ENCODE peak calls at places on chromosomes 5 and 9, in six cellular contexts. U is CD4-positive, alpha-beta T cell; T is mucosa of descending colon; R is lung; F is left cardiac atrium; H is lower lobe of right lung. A is an unnamed sample.

GRCh38 chr5:146646441-146646840 is 130.5 kb upstream of the GPR151 start:
- ATAC-seq in U (no peak), T (no peak), R (no peak), F (no peak), H (no peak), A (no peak)

GRCh38 chr5:179393078-179393477 is 47.8 kb upstream of the ADAMTS2 start:
- ATAC-seq in U (no peak), T (no peak), R (no peak), F (no peak), H (no peak), A (peak)

GRCh38 chr9:136629879-136630661 is 32.6 kb upstream of the EGFL7 start:
- ATAC-seq in U (peak), T (peak), R (no peak), F (peak), H (peak), A (peak)

GRCh38 chr5:143456952-143457547 is 53.6 kb upstream of the NR3C1 start:
- ATAC-seq in U (no peak), T (no peak), R (peak), F (no peak), H (peak), A (no peak)

GRCh38 chr5:57327934-57328333 is 154.1 kb downstream of the GPBP1 start:
- ATAC-seq in U (no peak), T (peak), R (no peak), F (no peak), H (no peak), A (peak)

GRCh38 chr5:10278658-10279279 is 28.7 kb downstream of the CCT5 start:
- ATAC-seq in U (no peak), T (no peak), R (no peak), F (no peak), H (no peak), A (no peak)

GRCh38 chr5:78809444-78809843 is 160.9 kb upstream of the LHFPL2 start:
- ATAC-seq in U (no peak), T (no peak), R (no peak), F (no peak), H (no peak), A (no peak)

GRCh38 chr9:72315510-72316287 is 49.3 kb downstream of the ZFAND5 start:
- ATAC-seq in U (no peak), T (peak), R (peak), F (peak), H (peak), A (peak)

GRCh38 chr5:179973391-179973790 is 65.7 kb upstream of the TBC1D9B start:
- ATAC-seq in U (no peak), T (no peak), R (no peak), F (no peak), H (no peak), A (no peak)

GRCh38 chr9:35555881-35556280 is 49.2 kb upstream of the TESK1 start:
- ATAC-seq in U (no peak), T (no peak), R (no peak), F (no peak), H (no peak), A (no peak)

GRCh38 chr5:93022211-93022610 is 558.8 kb downstream of the NR2F1-AS1 start:
- ATAC-seq in U (no peak), T (no peak), R (no peak), F (no peak), H (no peak), A (no peak)

GRCh38 chr5:143807401-143807800 is 4.6 kb upstream of the HMHB1 start:
- ATAC-seq in U (no peak), T (no peak), R (no peak), F (no peak), H (no peak), A (no peak)

GRCh38 chr5:128965638-128966302 is 482 bp downstream of the SLC27A6 start:
- ATAC-seq in U (no peak), T (no peak), R (peak), F (peak), H (peak), A (no peak)

GRCh38 chr9:127816728-127817127 is 14.0 kb downstream of the FPGS start:
- ATAC-seq in U (no peak), T (peak), R (no peak), F (no peak), H (no peak), A (no peak)

GRCh38 chr5:82719368-82719767 is 357.8 kb downstream of the TMEM167A start:
- ATAC-seq in U (no peak), T (no peak), R (no peak), F (peak), H (peak), A (no peak)

GRCh38 chr9:2559212-2560152 is 62.1 kb upstream of the VLDLR start:
- ATAC-seq in U (no peak), T (peak), R (peak), F (peak), H (peak), A (peak)

GRCh38 chr5:2530609-2531008 is 220.9 kb downstream of the IRX2 start:
- ATAC-seq in U (no peak), T (no peak), R (no peak), F (no peak), H (no peak), A (no peak)

GRCh38 chr5:125337222-125337768 is 590.9 kb upstream of the ZNF608 start:
- ATAC-seq in U (no peak), T (no peak), R (no peak), F (no peak), H (no peak), A (no peak)

GRCh38 chr5:5628866-5629265 is 206.4 kb downstream of the ICE1 start:
- ATAC-seq in U (no peak), T (no peak), R (no peak), F (no peak), H (no peak), A (no peak)

GRCh38 chr5:88551724-88552345 is 283.2 kb upstream of the TMEM161B start:
- ATAC-seq in U (no peak), T (no peak), R (no peak), F (no peak), H (no peak), A (no peak)

GRCh38 chr9:7570107-7570720 is 229.4 kb downstream of the DMAC1 start:
- ATAC-seq in U (peak), T (peak), R (no peak), F (no peak), H (no peak), A (peak)